ENCODE peak calls at places on chromosomes 6 and 20, in six cellular contexts. Z, T, P, C, A and D are unnamed samples.

GRCh38 chr6:22575190-22575589 is 5.8 kb downstream of the HDGFL1 start:
- DNase-seq in Z (no peak), T (no peak), P (no peak), C (no peak), A (no peak), D (no peak)

GRCh38 chr6:70997379-70997778 is 40.5 kb upstream of the B3GAT2 start:
- DNase-seq in Z (no peak), T (no peak), P (no peak), C (no peak), A (no peak), D (no peak)

GRCh38 chr6:16316741-16317251 is 78.4 kb downstream of the GMPR start:
- DNase-seq in Z (no peak), T (no peak), P (peak; percentile 36), C (no peak), A (peak; percentile 77), D (peak; percentile 91)

GRCh38 chr20:7714549-7714948 is 225.7 kb downstream of the HAO1 start:
- DNase-seq in Z (no peak), T (no peak), P (no peak), C (no peak), A (no peak), D (no peak)

GRCh38 chr20:37567671-37568588 is 40.3 kb upstream of the BLCAP start:
- DNase-seq in Z (no peak), T (no peak), P (no peak), C (no peak), A (peak; percentile 34), D (no peak)

GRCh38 chr6:93319304-93319703 is 100.1 kb downstream of the EPHA7 start:
- DNase-seq in Z (no peak), T (no peak), P (no peak), C (no peak), A (no peak), D (no peak)

GRCh38 chr6:143478479-143479062 is 28.0 kb downstream of the PEX3 start:
- DNase-seq in Z (no peak), T (no peak), P (no peak), C (no peak), A (no peak), D (no peak)

GRCh38 chr6:28803337-28803709 is 120.5 kb downstream of the TRIM27 start:
- DNase-seq in Z (no peak), T (no peak), P (no peak), C (no peak), A (peak; percentile 22), D (no peak)

GRCh38 chr6:744954-745353 is 52.0 kb upstream of the EXOC2 start:
- DNase-seq in Z (no peak), T (no peak), P (no peak), C (no peak), A (no peak), D (no peak)

GRCh38 chr6:5763871-5764270 is 242.9 kb downstream of the NRN1 start:
- DNase-seq in Z (no peak), T (no peak), P (no peak), C (no peak), A (no peak), D (no peak)

GRCh38 chr20:58692579-58693225 is at the start of gene NPEPL1:
- DNase-seq in Z (no peak), T (peak; percentile 75), P (peak; percentile 69), C (peak; percentile 54), A (no peak), D (no peak)

GRCh38 chr6:124073021-124073420 is 269.4 kb downstream of the NKAIN2 start:
- DNase-seq in Z (no peak), T (peak; percentile 61), P (no peak), C (no peak), A (no peak), D (no peak)

GRCh38 chr20:36847710-36848040 is 28.3 kb upstream of the TLDC2 start:
- DNase-seq in Z (no peak), T (peak; percentile 65), P (no peak), C (no peak), A (no peak), D (no peak)

GRCh38 chr6:108764580-108764950 is 83.7 kb upstream of the ARMC2 start:
- DNase-seq in Z (no peak), T (no peak), P (peak; percentile 7), C (no peak), A (no peak), D (no peak)

GRCh38 chr20:34369265-34369664 is 6.2 kb downstream of the ITCH start:
- DNase-seq in Z (no peak), T (no peak), P (no peak), C (no peak), A (no peak), D (no peak)

GRCh38 chr20:59135093-59135492 is 28.5 kb upstream of the ZNF831 start:
- DNase-seq in Z (no peak), T (no peak), P (no peak), C (no peak), A (no peak), D (no peak)

GRCh38 chr6:125974214-125974866 is 12.0 kb upstream of the TRMT11 start:
- DNase-seq in Z (no peak), T (peak; percentile 73), P (no peak), C (no peak), A (peak; percentile 35), D (peak; percentile 39)

GRCh38 chr6:166561766-166562165 is 24.7 kb downstream of the RAMACL start:
- DNase-seq in Z (no peak), T (no peak), P (no peak), C (no peak), A (no peak), D (no peak)

GRCh38 chr20:49668181-49668877 is 45.3 kb downstream of the B4GALT5 start:
- DNase-seq in Z (peak; percentile 44), T (no peak), P (peak; percentile 70), C (peak; percentile 47), A (no peak), D (peak; percentile 91)